ENCODE peak calls at places on chromosomes 7 and 10, in four cellular contexts. L, P, N and D are unnamed samples.
A peak's percentile ranks its signal among the peaks of the same experiment; 100 is the strongest.

GRCh38 chr10:15149042-15149771 is 19.3 kb downstream of the NMT2 start:
- DNase-seq in L (no peak), P (no peak), N (no peak), D (no peak)

GRCh38 chr10:106764360-106764759 is 400.1 kb downstream of the SORCS1 start:
- DNase-seq in L (no peak), P (no peak), N (no peak), D (no peak)

GRCh38 chr7:83876593-83876992 is 227.7 kb upstream of the SEMA3E start:
- DNase-seq in L (peak; percentile 72), P (no peak), N (no peak), D (peak; percentile 33)

GRCh38 chr10:31770307-31770902 is 158.2 kb downstream of the ARHGAP12 start:
- DNase-seq in L (no peak), P (no peak), N (peak; percentile 74), D (no peak)

GRCh38 chr10:119131512-119132240 is 27.8 kb downstream of the DENND10 start:
- DNase-seq in L (peak; percentile 31), P (no peak), N (no peak), D (no peak)

GRCh38 chr10:70617798-70618568 is 15.4 kb upstream of the PRF1 start:
- DNase-seq in L (no peak), P (no peak), N (no peak), D (peak; percentile 54)

GRCh38 chr10:96614515-96614914 is 27.7 kb upstream of the TM9SF3 start:
- DNase-seq in L (peak; percentile 96), P (peak; percentile 23), N (no peak), D (peak; percentile 86)

GRCh38 chr7:32616625-32617024 is 121.3 kb downstream of the AVL9 start:
- DNase-seq in L (peak; percentile 91), P (peak; percentile 51), N (peak; percentile 79), D (peak; percentile 79)

GRCh38 chr10:82277591-82277990 is 402.6 kb downstream of the NRG3 start:
- DNase-seq in L (no peak), P (no peak), N (no peak), D (no peak)